ENCODE peak calls at places on chromosome 3, in nine cellular contexts. U is activated B cell treated with CpG ODN at 0.5 μM for 24 hours, J is A673, Z is fibroblast of the aortic adventitia, Q is foreskin fibroblast, C is left lung, E is nephron progenitor cell, G is PC-3, A is fibroblast of mammary gland. X is an unnamed sample.

GRCh38 chr3:127431066-127431465 is 143.2 kb upstream of the PRR20G start:
- DNase-seq in C (no peak), J (peak), U (no peak), Q (no peak), Z (no peak), E (no peak), A (no peak), G (no peak), X (no peak)

GRCh38 chr3:9729419-9729818 is 2.1 kb upstream of the BRPF1 start:
- DNase-seq in Z (no peak), J (no peak), Q (no peak), A (no peak), G (no peak), U (no peak), C (no peak), E (no peak), X (no peak)

GRCh38 chr3:132161608-132162007 is 126.8 kb upstream of the CPNE4 start:
- DNase-seq in G (no peak), Z (no peak), C (no peak), J (peak), Q (peak), E (no peak), U (no peak), A (peak), X (no peak)

GRCh38 chr3:23752126-23752525 is 53.6 kb upstream of the UBE2E1 start:
- DNase-seq in G (peak), Z (no peak), Q (no peak), J (no peak), E (no peak), C (no peak), A (no peak), U (no peak), X (no peak)

GRCh38 chr3:78802588-78802930 is 965.2 kb downstream of the ROBO1 start:
- DNase-seq in U (no peak), J (no peak), Z (no peak), C (no peak), E (no peak), Q (no peak), G (no peak), A (no peak), X (no peak)

GRCh38 chr3:72301779-72302178 is 516.8 kb upstream of the PROK2 start:
- DNase-seq in E (no peak), A (no peak), J (no peak), Z (no peak), Q (no peak), G (no peak), U (no peak), C (no peak), X (no peak)

GRCh38 chr3:13011369-13012227 is 61.6 kb downstream of the IQSEC1 start:
- DNase-seq in A (no peak), U (peak), J (no peak), Q (no peak), C (no peak), G (peak), E (no peak), Z (no peak), X (no peak)

GRCh38 chr3:180961087-180961486 is 28.4 kb downstream of the DNAJC19 start:
- DNase-seq in E (no peak), C (no peak), Q (no peak), A (no peak), G (no peak), Z (no peak), U (no peak), J (no peak), X (no peak)

GRCh38 chr3:195863121-195864061 is 45.0 kb downstream of the TNK2 start:
- DNase-seq in C (peak), G (peak), A (peak), J (peak), E (peak), U (peak), Q (peak), Z (peak), X (peak)

GRCh38 chr3:13234155-13234505 is 160.9 kb upstream of the IQSEC1 start:
- DNase-seq in C (peak), Z (no peak), Q (no peak), U (no peak), E (no peak), J (no peak), G (no peak), A (no peak), X (no peak)

GRCh38 chr3:86388848-86389247 is 602.1 kb downstream of the VGLL3 start:
- DNase-seq in Z (no peak), E (no peak), A (no peak), Q (no peak), G (peak), C (no peak), J (peak), U (no peak), X (no peak)

GRCh38 chr3:176796371-176796770 is 400.9 kb downstream of the TBL1XR1 start:
- DNase-seq in E (no peak), A (peak), Z (no peak), C (no peak), Q (peak), J (no peak), U (no peak), G (peak), X (peak)

GRCh38 chr3:131555456-131555855 is 52.7 kb upstream of the MRPL3 start:
- DNase-seq in E (no peak), Z (no peak), A (peak), G (no peak), Q (peak), C (no peak), J (no peak), U (no peak), X (peak)

GRCh38 chr3:183410759-183411158 is 17.7 kb downstream of the MCF2L2 start:
- DNase-seq in A (no peak), E (no peak), Z (no peak), G (no peak), C (no peak), U (no peak), Q (no peak), J (no peak), X (no peak)

GRCh38 chr3:83218383-83219200 is 1457.1 kb upstream of the GBE1 start:
- DNase-seq in E (no peak), A (no peak), G (no peak), J (no peak), C (peak), Q (no peak), U (peak), Z (no peak), X (no peak)

GRCh38 chr3:179971280-179971679 is 65.5 kb downstream of the PEX5L start:
- DNase-seq in Q (no peak), E (no peak), G (peak), U (no peak), A (peak), Z (peak), J (no peak), C (no peak), X (no peak)

GRCh38 chr3:50122661-50123391 is 32.3 kb upstream of the SEMA3F start:
- DNase-seq in Z (no peak), E (no peak), U (no peak), A (no peak), J (no peak), G (no peak), C (peak), Q (peak), X (no peak)

GRCh38 chr3:183227586-183227985 is 25.5 kb upstream of the B3GNT5 start:
- DNase-seq in U (no peak), C (no peak), Q (no peak), A (no peak), J (no peak), G (no peak), Z (no peak), E (no peak), X (no peak)

GRCh38 chr3:48372862-48373435 is 930 bp downstream of the FBXW12 start:
- DNase-seq in J (no peak), Q (no peak), Z (no peak), A (no peak), C (no peak), E (no peak), G (no peak), U (no peak), X (no peak)

GRCh38 chr3:70854108-70854507 is 541.7 kb upstream of the MDFIC2 start:
- DNase-seq in G (no peak), A (no peak), E (no peak), C (no peak), U (no peak), Q (no peak), Z (no peak), J (peak), X (peak)

GRCh38 chr3:33787328-33788009 is 11.0 kb upstream of the PDCD6IP start:
- DNase-seq in E (peak), Z (peak), J (peak), A (peak), U (peak), G (peak), C (peak), Q (peak), X (peak)

GRCh38 chr3:50654196-50654595 is 20.5 kb upstream of the DOCK3 start:
- DNase-seq in E (no peak), C (no peak), Z (no peak), U (no peak), G (no peak), A (no peak), J (no peak), Q (no peak), X (no peak)

GRCh38 chr3:47985376-47985775 is 30.8 kb downstream of the MAP4 start:
- DNase-seq in U (no peak), C (no peak), G (peak), Q (peak), E (no peak), Z (no peak), J (peak), A (peak), X (no peak)

GRCh38 chr3:31704651-31705179 is 172.0 kb downstream of the STT3B start:
- DNase-seq in E (no peak), U (no peak), A (peak), J (peak), Z (peak), Q (peak), G (peak), C (peak), X (peak)

GRCh38 chr3:47405820-47406761 is 25.3 kb downstream of the PTPN23 start:
- DNase-seq in A (no peak), J (no peak), U (no peak), E (no peak), Q (no peak), G (no peak), C (no peak), Z (no peak), X (no peak)

GRCh38 chr3:130760922-130761321 is 14.3 kb upstream of the PIK3R4 start:
- DNase-seq in U (no peak), J (no peak), A (peak), C (no peak), E (no peak), Z (no peak), G (peak), Q (peak), X (no peak)

GRCh38 chr3:50169858-50170257 is 14.7 kb downstream of the SEMA3F start:
- DNase-seq in Q (no peak), A (no peak), J (no peak), U (no peak), C (no peak), E (no peak), G (no peak), Z (no peak), X (no peak)

GRCh38 chr3:106728315-106728821 is 648.9 kb upstream of the CCDC54 start:
- DNase-seq in J (peak), E (no peak), A (peak), Z (peak), U (no peak), Q (peak), G (peak), C (no peak), X (peak)

GRCh38 chr3:122907471-122907870 is 112.6 kb downstream of the SLC49A4 start:
- DNase-seq in J (no peak), G (no peak), Q (no peak), C (no peak), E (no peak), Z (no peak), U (no peak), A (no peak), X (no peak)

GRCh38 chr3:136042608-136043221 is 77.2 kb downstream of the PPP2R3A start:
- DNase-seq in A (peak), Q (peak), C (no peak), J (peak), Z (peak), G (peak), E (no peak), U (no peak), X (peak)

GRCh38 chr3:60090536-60090935 is 1040.7 kb upstream of the CFAP20DC start:
- DNase-seq in J (no peak), C (no peak), Z (no peak), Q (no peak), U (no peak), A (no peak), E (no peak), G (no peak), X (no peak)

GRCh38 chr3:188518835-188519452 is 365.0 kb downstream of the LPP start:
- DNase-seq in U (no peak), J (no peak), G (peak), Z (no peak), C (no peak), E (no peak), A (peak), Q (no peak), X (no peak)

GRCh38 chr3:196117809-196118208 is 35.9 kb upstream of the TFRC start:
- DNase-seq in Q (no peak), C (no peak), J (no peak), E (no peak), Z (no peak), U (no peak), G (no peak), A (no peak), X (no peak)

GRCh38 chr3:115211810-115212492 is 64.9 kb upstream of the ZBTB20 start:
- DNase-seq in U (no peak), Z (no peak), A (no peak), J (no peak), C (no peak), Q (no peak), G (no peak), E (no peak), X (no peak)

GRCh38 chr3:8972614-8973013 is 9.3 kb upstream of the RAD18 start:
- DNase-seq in Q (peak), A (peak), J (peak), Z (peak), E (no peak), G (peak), C (no peak), U (no peak), X (peak)

GRCh38 chr3:178845446-178846118 is 226.0 kb downstream of the ZMAT3 start:
- DNase-seq in Z (no peak), J (no peak), Q (peak), U (no peak), A (no peak), G (no peak), E (no peak), C (no peak), X (peak)

GRCh38 chr3:66499881-66500574 is 794 bp downstream of the LRIG1 start:
- DNase-seq in Z (no peak), J (no peak), E (peak), C (peak), A (no peak), G (no peak), U (peak), Q (peak), X (no peak)

GRCh38 chr3:16860234-16860633 is 24.5 kb upstream of the PLCL2 start:
- DNase-seq in Z (no peak), A (no peak), E (no peak), Q (no peak), J (no peak), U (no peak), C (no peak), G (no peak), X (no peak)

GRCh38 chr3:105513886-105514285 is 147.2 kb downstream of the ALCAM start:
- DNase-seq in A (no peak), E (no peak), G (peak), Z (no peak), C (no peak), J (no peak), U (no peak), Q (peak), X (no peak)

GRCh38 chr3:105518806-105519418 is 152.2 kb downstream of the ALCAM start:
- DNase-seq in G (peak), J (peak), E (peak), C (no peak), A (peak), Z (peak), U (no peak), Q (peak), X (peak)

GRCh38 chr3:105518201-105518600 is 151.5 kb downstream of the ALCAM start:
- DNase-seq in E (no peak), A (no peak), Q (no peak), G (peak), Z (no peak), J (no peak), U (no peak), C (no peak), X (no peak)

GRCh38 chr3:105513042-105513441 is 146.3 kb downstream of the ALCAM start:
- DNase-seq in E (no peak), Z (peak), J (no peak), A (peak), C (no peak), G (peak), Q (peak), U (no peak), X (peak)

DNA sequence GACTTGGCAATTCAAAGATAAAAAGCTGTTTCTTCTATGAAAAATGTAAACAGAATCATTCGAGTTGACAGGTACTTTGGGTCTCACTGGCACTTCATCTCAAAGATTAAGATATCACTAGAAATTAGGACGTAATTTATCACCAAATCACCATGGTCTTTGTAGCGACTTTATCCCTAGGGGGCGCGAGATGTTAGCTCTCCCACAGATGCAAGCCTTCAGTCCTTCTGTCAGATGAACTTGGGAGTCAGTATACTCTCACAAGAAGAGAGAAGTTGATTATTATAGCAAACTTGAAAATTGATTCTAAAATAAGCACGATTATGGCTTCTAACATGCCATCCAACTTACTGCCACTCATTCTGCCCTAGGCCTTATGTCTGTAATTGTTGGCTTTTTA is 150.3 kb downstream of the ALCAM start:
- DNase-seq in C (no peak), Z (no peak), E (peak), U (no peak), J (peak), A (no peak), Q (peak), G (no peak), X (no peak)
- TF ChIP-seq CTCF in C (no peak), Z (no peak), E (peak), U (no peak), J (peak), A (no peak), Q (no peak), G (peak), X (peak)

GRCh38 chr3:163951397-163951987 is 1126.8 kb downstream of the SI start:
- DNase-seq in A (peak), E (no peak), U (no peak), C (no peak), Q (no peak), J (peak), G (peak), Z (no peak), X (peak)
- TF ChIP-seq CTCF in A (peak), E (peak), U (no peak), C (no peak), Q (no peak), J (peak), G (peak), Z (no peak), X (peak)

GRCh38 chr3:69324362-69325025 is 61.4 kb downstream of the FRMD4B start:
- DNase-seq in A (no peak), C (no peak), J (no peak), G (peak), E (no peak), U (no peak), Z (no peak), Q (peak), X (no peak)
- TF ChIP-seq CTCF in A (peak), C (no peak), J (peak), G (peak), E (peak), U (no peak), Z (no peak), Q (no peak), X (peak)

GRCh38 chr3:138942861-138943623 is 3.9 kb downstream of the FOXL2 start:
- DNase-seq in A (no peak), C (no peak), E (peak), Q (no peak), G (no peak), J (no peak), Z (no peak), U (no peak), X (no peak)
- TF ChIP-seq CTCF in A (no peak), C (no peak), E (no peak), Q (no peak), G (no peak), J (no peak), Z (no peak), U (no peak), X (peak)